ENCODE peak calls at places on chromosomes 3 and 15, in seven cellular contexts. M, L, Y, U, S, C and X are unnamed samples.

GRCh38 chr3:53766706-53767105 is 79.5 kb downstream of the CHDH start:
- DNase-seq in M (no peak), L (no peak), Y (no peak), U (no peak), S (no peak), C (no peak), X (no peak)

GRCh38 chr3:54818942-54819341 is 108.9 kb downstream of the LRTM1 start:
- DNase-seq in M (no peak), L (no peak), Y (no peak), U (no peak), S (no peak), C (no peak), X (peak)

GRCh38 chr3:17500618-17501017 is 241.8 kb downstream of the TBC1D5 start:
- DNase-seq in M (no peak), L (no peak), Y (no peak), U (no peak), S (no peak), C (no peak), X (peak)

GRCh38 chr3:5787863-5788488 is 600.5 kb downstream of the EDEM1 start:
- DNase-seq in M (no peak), L (no peak), Y (no peak), U (no peak), S (no peak), C (no peak), X (no peak)

GRCh38 chr3:142003291-142003690 is 126.8 kb downstream of the ATP1B3 start:
- DNase-seq in M (no peak), L (no peak), Y (no peak), U (no peak), S (no peak), C (no peak), X (no peak)

GRCh38 chr3:27311400-27311799 is 57.8 kb downstream of the NEK10 start:
- DNase-seq in M (no peak), L (no peak), Y (peak), U (peak), S (peak), C (no peak), X (peak)

GRCh38 chr15:73325191-73325980 is 43.4 kb downstream of the HCN4 start:
- DNase-seq in M (no peak), L (no peak), Y (no peak), U (peak), S (no peak), C (no peak), X (no peak)

GRCh38 chr15:31200735-31201151 is 99.2 kb upstream of the TRPM1 start:
- DNase-seq in M (peak), L (peak), Y (peak), U (no peak), S (no peak), C (peak), X (no peak)

GRCh38 chr3:3189102-3189727 is 9.7 kb upstream of the CRBN start:
- DNase-seq in M (no peak), L (no peak), Y (no peak), U (no peak), S (no peak), C (no peak), X (peak)

GRCh38 chr15:66716668-66717025 is 14.6 kb downstream of the SMAD6 start:
- DNase-seq in M (no peak), L (no peak), Y (no peak), U (no peak), S (no peak), C (no peak), X (no peak)

GRCh38 chr3:155661730-155662129 is 83.1 kb downstream of the PLCH1 start:
- DNase-seq in M (no peak), L (no peak), Y (no peak), U (no peak), S (no peak), C (no peak), X (no peak)

GRCh38 chr3:118559286-118559685 is 475.4 kb downstream of the IGSF11 start:
- DNase-seq in M (no peak), L (no peak), Y (no peak), U (no peak), S (no peak), C (no peak), X (no peak)

GRCh38 chr3:183309276-183309675 is 56.2 kb downstream of the B3GNT5 start:
- DNase-seq in M (no peak), L (no peak), Y (no peak), U (no peak), S (no peak), C (no peak), X (no peak)

GRCh38 chr15:91522609-91523332 is 330.7 kb upstream of the SLCO3A1 start:
- DNase-seq in M (no peak), L (no peak), Y (no peak), U (peak), S (no peak), C (no peak), X (peak)